ENCODE peak calls at places on chromosomes 4 and X, in six cellular contexts. O, G, T, H, V and F are unnamed samples.

GRCh38 chr4:180296036-180296599 is 1947.1 kb upstream of the TENM3 start:
- DNase-seq in H (no peak), V (no peak), T (no peak), O (no peak), G (no peak), F (no peak)

GRCh38 chr4:158444621-158445020 is 77.1 kb upstream of the RXFP1 start:
- DNase-seq in V (no peak), G (no peak), H (no peak), O (no peak), T (no peak), F (no peak)

GRCh38 chr4:8528713-8529112 is 51.5 kb upstream of the GPR78 start:
- DNase-seq in G (no peak), O (peak), T (no peak), V (no peak), H (no peak), F (no peak)

GRCh38 chr4:85928775-85929585 is 430.9 kb downstream of the MAPK10 start:
- DNase-seq in H (no peak), T (no peak), V (no peak), O (peak), G (no peak), F (no peak)

GRCh38 chrX:132059973-132060540 is 37.0 kb downstream of the STK26 start:
- DNase-seq in G (no peak), H (no peak), T (no peak), V (no peak), O (no peak), F (no peak)

GRCh38 chr4:67460574-67460973 is 84.7 kb downstream of the CENPC start:
- DNase-seq in G (no peak), T (no peak), H (no peak), O (no peak), V (no peak), F (no peak)

GRCh38 chr4:124590480-124590879 is 122.1 kb downstream of the ANKRD50 start:
- DNase-seq in T (no peak), O (no peak), V (no peak), H (no peak), G (no peak), F (no peak)

GRCh38 chr4:87342872-87343271 is 20.2 kb upstream of the HSD17B13 start:
- DNase-seq in T (no peak), H (no peak), V (no peak), O (no peak), G (no peak), F (no peak)

GRCh38 chr4:7338876-7339623 is 95.7 kb downstream of the PSAPL1 start:
- DNase-seq in O (no peak), V (no peak), H (no peak), G (no peak), T (no peak), F (no peak)

GRCh38 chrX:8413279-8413678 is 51.4 kb upstream of the VCX3B start:
- DNase-seq in G (no peak), H (no peak), T (no peak), O (no peak), V (no peak), F (no peak)

GRCh38 chr4:80393246-80393969 is 57.9 kb downstream of the CFAP299 start:
- DNase-seq in V (no peak), H (no peak), G (no peak), T (no peak), O (peak), F (no peak)

GRCh38 chr4:41692717-41693345 is 55.7 kb downstream of the PHOX2B start:
- DNase-seq in G (peak), O (peak), H (peak), V (no peak), T (no peak), F (peak)

GRCh38 chrX:7117587-7117986 is 29.9 kb upstream of the STS start:
- DNase-seq in O (no peak), G (no peak), H (no peak), T (no peak), V (no peak), F (no peak)

GRCh38 chrX:39477438-39478120 is 620.2 kb downstream of the BCOR start:
- DNase-seq in O (peak), G (peak), H (peak), V (peak), T (peak), F (peak)

GRCh38 chr4:123833156-123833555 is 436.6 kb downstream of the SPRY1 start:
- DNase-seq in O (no peak), G (no peak), T (no peak), V (no peak), H (no peak), F (no peak)

GRCh38 chrX:73977542-73978169 is 326.3 kb upstream of the ZCCHC13 start:
- DNase-seq in G (no peak), O (no peak), T (peak), V (no peak), H (no peak), F (no peak)

GRCh38 chrX:39499996-39500395 is 597.8 kb downstream of the BCOR start:
- DNase-seq in O (no peak), G (no peak), T (no peak), H (no peak), V (no peak), F (no peak)

GRCh38 chrX:132490086-132490419 is 1.2 kb upstream of the MBNL3 start:
- DNase-seq in H (peak), G (peak), T (no peak), V (no peak), O (no peak), F (no peak)

GRCh38 chr4:73729534-73730165 is 10.7 kb upstream of the CXCL8 start:
- DNase-seq in H (peak), V (no peak), G (peak), O (peak), T (no peak), F (peak)

GRCh38 chrX:20063716-20064351 is 52.9 kb downstream of the MAP7D2 start:
- DNase-seq in O (no peak), V (no peak), H (no peak), G (peak), T (no peak), F (no peak)

GRCh38 chrX:13569479-13570244 is at the start of gene EGFL6:
- DNase-seq in O (no peak), V (no peak), H (no peak), T (no peak), G (no peak), F (peak)

GRCh38 chr4:20520901-20521300 is 179.4 kb upstream of the PACRGL start:
- DNase-seq in H (no peak), V (no peak), O (peak), G (no peak), T (no peak), F (no peak)

GRCh38 chr4:28966982-28967381 is 1753.2 kb upstream of the PCDH7 start:
- DNase-seq in T (no peak), G (no peak), H (no peak), O (peak), V (no peak), F (no peak)

GRCh38 chr4:14265651-14266050 is 638.1 kb upstream of the BOD1L1 start:
- DNase-seq in O (peak), T (no peak), V (no peak), G (no peak), H (no peak), F (no peak)

GRCh38 chr4:19925516-19925915 is 326.2 kb upstream of the SLIT2 start:
- DNase-seq in G (no peak), O (no peak), H (no peak), V (no peak), T (no peak), F (no peak)

GRCh38 chrX:153884136-153885076 is 1.6 kb downstream of the L1CAM start:
- DNase-seq in V (no peak), G (peak), T (no peak), H (no peak), O (no peak), F (no peak)

GRCh38 chrX:96692911-96693310 is 8.3 kb downstream of the DIAPH2 start:
- DNase-seq in V (no peak), O (no peak), T (no peak), H (no peak), G (no peak), F (no peak)

GRCh38 chr4:157184300-157184699 is 36.2 kb upstream of the GRIA2 start:
- DNase-seq in O (no peak), T (no peak), V (no peak), H (no peak), G (no peak), F (no peak)

DNA sequence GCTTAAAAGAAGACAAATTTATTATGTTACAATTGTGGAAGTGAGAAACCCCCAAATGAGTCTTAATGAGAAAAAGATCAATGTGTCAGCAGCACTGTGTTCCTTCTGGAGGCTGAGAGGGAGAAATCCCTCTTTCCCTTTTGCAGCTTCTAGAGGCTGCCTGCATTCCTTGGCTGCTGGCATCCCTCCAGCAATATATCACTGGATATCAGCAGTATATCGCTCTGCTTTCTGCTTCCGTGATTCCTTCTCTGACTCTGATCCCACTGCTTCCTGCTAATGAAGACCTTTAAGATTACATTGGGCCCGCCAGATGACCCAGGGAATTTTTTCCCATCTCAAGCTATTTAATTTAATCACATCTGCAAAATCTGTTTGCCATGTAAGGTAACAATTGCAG is 1008.0 kb downstream of the RAPGEF2 start:
- DNase-seq in G (no peak), H (no peak), O (peak), V (no peak), T (no peak), F (no peak)
- TF ChIP-seq CTCF in G (no peak), H (no peak), O (no peak), V (no peak), T (no peak), F (no peak)

GRCh38 chrX:149992918-149993317 is 54.6 kb upstream of the EOLA2 start:
- DNase-seq in T (no peak), H (no peak), V (no peak), O (no peak), G (no peak), F (no peak)
- TF ChIP-seq CTCF in T (no peak), H (no peak), V (no peak), O (no peak), G (no peak), F (no peak)

GRCh38 chrX:54043084-54043483 is 1.2 kb downstream of the PHF8 start:
- DNase-seq in H (no peak), O (no peak), G (no peak), V (no peak), T (no peak), F (no peak)

GRCh38 chrX:54043696-54044125 is 562 bp downstream of the PHF8 start:
- DNase-seq in T (peak), G (peak), H (peak), V (no peak), O (peak), F (peak)

GRCh38 chrX:54044877-54045328 is 630 bp upstream of the PHF8 start:
- DNase-seq in O (no peak), V (no peak), H (no peak), T (no peak), G (peak), F (no peak)

GRCh38 chrX:54045563-54046228 is 1.4 kb upstream of the PHF8 start:
- DNase-seq in T (no peak), V (no peak), O (no peak), G (no peak), H (no peak), F (no peak)

GRCh38 chrX:54044126-54044876 is at the start of gene PHF8:
- DNase-seq in G (peak), H (peak), O (peak), V (peak), T (peak), F (peak)
- TF ChIP-seq CTCF in G (no peak), H (no peak), O (no peak), V (no peak), T (no peak), F (no peak)

GRCh38 chr4:89599026-89599425 is 237.9 kb downstream of the SNCA start:
- DNase-seq in H (no peak), O (no peak), G (no peak), T (no peak), V (no peak), F (no peak)

GRCh38 chr4:89598602-89599001 is 238.4 kb downstream of the SNCA start:
- DNase-seq in G (no peak), T (no peak), V (no peak), O (peak), H (no peak), F (no peak)
- TF ChIP-seq CTCF in G (peak), T (no peak), V (no peak), O (peak), H (no peak), F (peak)

GRCh38 chr4:173536808-173537429 is 6.9 kb upstream of the HAND2 start:
- DNase-seq in V (no peak), T (no peak), G (no peak), O (no peak), H (no peak), F (no peak)
- TF ChIP-seq CTCF in V (no peak), T (no peak), G (peak), O (no peak), H (no peak), F (peak)

GRCh38 chr4:108141213-108142045 is 27.3 kb downstream of the LEF1 start:
- DNase-seq in T (no peak), G (no peak), V (no peak), O (no peak), H (no peak), F (no peak)
- TF ChIP-seq CTCF in T (no peak), G (no peak), V (no peak), O (no peak), H (no peak), F (no peak)